ENCODE peak calls at places on chromosomes 7 and 10, in five cellular contexts. W is HCT116, Y is psoas muscle, U is choroid plexus epithelial cell, T is astrocyte of the spinal cord. A is an unnamed sample.

GRCh38 chr10:44233561-44234470 is 151.1 kb downstream of the CXCL12 start:
- DNase-seq in W (no peak), Y (peak), U (peak), T (no peak), A (peak)

GRCh38 chr10:99689461-99689860 is 30.2 kb downstream of the ENTPD7 start:
- DNase-seq in W (no peak), Y (no peak), U (peak), T (no peak), A (no peak)

GRCh38 chr7:101121996-101122932 is 4.6 kb upstream of the SERPINE1 start:
- DNase-seq in W (peak), Y (peak), U (peak), T (peak), A (peak)

GRCh38 chr7:154927624-154928125 is 75.2 kb downstream of the PAXIP1 start:
- DNase-seq in W (peak), Y (no peak), U (peak), T (peak), A (peak)

GRCh38 chr7:71633571-71634008 is 501.6 kb downstream of the GALNT17 start:
- DNase-seq in W (no peak), Y (no peak), U (peak), T (peak), A (peak)

GRCh38 chr7:151592868-151593486 is 73.3 kb upstream of the RHEB start:
- DNase-seq in W (peak), Y (no peak), U (peak), T (peak), A (peak)

GRCh38 chr7:47622946-47623640 is 41.2 kb upstream of the TNS3 start:
- DNase-seq in W (no peak), Y (no peak), U (peak), T (peak), A (peak)

GRCh38 chr7:24722386-24723177 is 34.7 kb downstream of the GSDME start:
- DNase-seq in W (no peak), Y (no peak), U (peak), T (peak), A (peak)

GRCh38 chr7:136114966-136115762 is 138.0 kb upstream of the MTPN start:
- DNase-seq in W (peak), Y (no peak), U (peak), T (peak), A (peak)

GRCh38 chr10:12212454-12212853 is 16.5 kb downstream of the CDC123 start:
- DNase-seq in W (no peak), Y (no peak), U (no peak), T (no peak), A (no peak)

GRCh38 chr7:50145801-50146338 is 52.8 kb upstream of the ZPBP start:
- DNase-seq in W (no peak), Y (no peak), U (no peak), T (no peak), A (no peak)

GRCh38 chr10:43671659-43672555 is 23.2 kb upstream of the ZNF32 start:
- DNase-seq in W (peak), Y (no peak), U (peak), T (peak), A (peak)

GRCh38 chr10:124558901-124559321 is 97.3 kb downstream of the LHPP start:
- DNase-seq in W (no peak), Y (peak), U (peak), T (no peak), A (peak)

GRCh38 chr10:74743401-74743800 is 83.0 kb upstream of the KAT6B start:
- DNase-seq in W (no peak), Y (no peak), U (no peak), T (no peak), A (no peak)

GRCh38 chr7:80622531-80622930 is 15.9 kb upstream of the CD36 start:
- DNase-seq in W (no peak), Y (no peak), U (peak), T (peak), A (peak)

GRCh38 chr7:157484411-157485081 is 147.7 kb downstream of the DNAJB6 start:
- DNase-seq in W (no peak), Y (no peak), U (no peak), T (no peak), A (no peak)

GRCh38 chr10:132642732-132643008 is 105.1 kb downstream of the INPP5A start:
- DNase-seq in W (no peak), Y (peak), U (no peak), T (no peak), A (no peak)

GRCh38 chr10:62636825-62637248 is 167.7 kb upstream of the ADO start:
- DNase-seq in W (no peak), Y (no peak), U (peak), T (no peak), A (no peak)
- TF ChIP-seq CTCF in W (no peak), Y (no peak), U (peak), T (no peak), A (peak)

DNA sequence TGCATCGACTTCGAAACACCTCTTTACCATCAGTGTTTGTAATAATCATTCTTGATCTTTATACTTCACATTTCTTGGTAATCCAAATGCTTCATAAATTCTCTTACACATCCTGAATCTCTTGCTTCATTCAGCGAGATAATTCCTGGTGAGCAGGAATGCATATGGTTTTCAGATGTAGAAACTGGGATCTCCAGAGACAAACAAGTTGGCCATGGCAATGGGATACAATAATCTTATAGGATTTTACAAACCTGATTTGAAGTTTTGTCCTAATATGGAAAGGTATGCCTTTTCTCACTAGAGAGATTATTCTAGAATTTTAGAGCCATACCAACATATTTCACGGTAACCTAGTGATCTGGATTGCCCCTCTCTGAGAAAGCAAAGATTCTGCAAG is 13.0 kb upstream of the TRDMT1 start:
- DNase-seq in W (no peak), Y (no peak), U (peak), T (no peak), A (peak)
- H3K4me3 ChIP-seq in W (no peak), Y (no peak), U (no peak), T (peak), A (no peak)

DNA sequence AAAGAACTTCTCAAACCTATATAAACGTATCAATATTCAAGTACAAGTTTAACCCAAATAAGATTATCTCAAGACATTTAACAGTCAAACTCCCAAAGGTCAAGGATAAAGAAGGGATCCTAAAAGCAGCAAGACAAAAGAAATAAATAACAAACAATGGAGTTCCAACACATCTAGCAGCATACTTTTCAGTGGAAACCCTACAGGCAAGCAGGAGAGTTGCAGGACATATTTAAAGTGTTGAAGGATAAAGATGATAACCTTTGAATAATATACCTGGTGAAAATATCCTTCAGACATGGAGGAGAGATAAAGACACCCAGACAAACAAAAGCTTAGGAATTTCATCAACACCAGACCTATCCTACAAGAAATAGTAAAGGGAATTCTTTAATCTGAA is 82.8 kb downstream of the TES start:
- DNase-seq in W (no peak), Y (no peak), U (no peak), T (no peak), A (no peak)
- TF ChIP-seq CTCF in W (peak), Y (no peak), U (peak), T (peak), A (peak)

DNA sequence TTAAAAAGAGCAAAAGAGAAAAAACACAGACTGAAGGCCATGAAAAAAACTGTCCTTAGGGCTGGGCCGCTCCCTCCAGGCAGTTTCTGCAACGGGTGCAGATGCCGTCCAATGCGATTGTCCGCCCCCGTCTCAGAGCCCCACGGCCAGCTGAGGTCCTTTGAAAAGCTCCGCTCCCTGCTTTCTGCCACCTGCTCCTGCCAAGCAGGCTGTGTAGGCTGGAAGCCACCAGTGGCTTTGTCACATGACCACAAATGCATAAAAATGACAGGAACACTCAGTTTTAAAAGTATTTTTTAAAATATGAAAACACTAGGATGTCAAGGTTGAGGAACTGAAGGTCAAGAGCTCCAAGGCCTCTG is 71.7 kb downstream of the AMZ1 start:
- DNase-seq in W (no peak), Y (peak), U (no peak), T (no peak), A (no peak)
- H3K4me3 ChIP-seq in W (no peak), Y (peak), U (no peak), T (no peak), A (no peak)

DNA sequence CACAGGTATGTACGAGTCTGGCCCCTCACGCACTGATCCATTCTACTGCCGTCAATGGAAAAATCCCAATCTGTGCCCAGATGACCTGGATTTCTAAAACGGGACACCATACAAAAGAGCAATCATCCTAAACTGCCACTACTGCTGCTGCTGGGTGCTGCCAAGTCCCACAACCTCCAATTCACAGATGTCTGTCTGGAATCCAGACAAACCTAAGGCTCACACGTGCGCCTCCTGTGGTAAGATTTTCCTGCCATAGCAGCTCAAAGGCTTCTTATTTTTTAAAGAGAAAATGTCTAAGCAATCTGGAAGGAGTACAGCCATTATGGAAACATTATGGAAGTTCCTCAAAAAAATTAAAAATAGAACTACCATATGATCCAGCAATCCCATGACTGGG is 40.9 kb downstream of the JCAD start:
- DNase-seq in W (no peak), Y (no peak), U (no peak), T (no peak), A (no peak)
- TF ChIP-seq CTCF in W (no peak), Y (no peak), U (no peak), T (no peak), A (no peak)

GRCh38 chr7:111092406-111093160 is 1.7 kb downstream of the LRRN3 start:
- DNase-seq in W (no peak), Y (no peak), U (no peak), T (no peak), A (no peak)

GRCh38 chr7:111089822-111090426 is 1.0 kb upstream of the LRRN3 start:
- DNase-seq in W (peak), Y (no peak), U (peak), T (peak), A (peak)

GRCh38 chr7:111094387-111094786 is 3.5 kb downstream of the LRRN3 start:
- DNase-seq in W (no peak), Y (no peak), U (no peak), T (no peak), A (no peak)

GRCh38 chr7:111090834-111091233 is at the start of gene LRRN3:
- DNase-seq in W (no peak), Y (peak), U (peak), T (peak), A (peak)

GRCh38 chr7:111091623-111092370 is 870 bp downstream of the LRRN3 start:
- DNase-seq in W (no peak), Y (no peak), U (no peak), T (no peak), A (no peak)
- H3K4me3 ChIP-seq in W (no peak), Y (peak), U (peak), T (peak), A (peak)

GRCh38 chr7:107967420-107967819 is 35.5 kb downstream of the LAMB1 start:
- DNase-seq in W (no peak), Y (no peak), U (no peak), T (no peak), A (no peak)

GRCh38 chr7:107969856-107970255 is 33.1 kb downstream of the LAMB1 start:
- DNase-seq in W (no peak), Y (no peak), U (no peak), T (no peak), A (peak)

GRCh38 chr7:107968449-107968848 is 34.5 kb downstream of the LAMB1 start:
- DNase-seq in W (no peak), Y (no peak), U (no peak), T (no peak), A (no peak)

GRCh38 chr7:107964510-107964909 is 38.5 kb downstream of the LAMB1 start:
- DNase-seq in W (no peak), Y (no peak), U (no peak), T (no peak), A (no peak)

DNA sequence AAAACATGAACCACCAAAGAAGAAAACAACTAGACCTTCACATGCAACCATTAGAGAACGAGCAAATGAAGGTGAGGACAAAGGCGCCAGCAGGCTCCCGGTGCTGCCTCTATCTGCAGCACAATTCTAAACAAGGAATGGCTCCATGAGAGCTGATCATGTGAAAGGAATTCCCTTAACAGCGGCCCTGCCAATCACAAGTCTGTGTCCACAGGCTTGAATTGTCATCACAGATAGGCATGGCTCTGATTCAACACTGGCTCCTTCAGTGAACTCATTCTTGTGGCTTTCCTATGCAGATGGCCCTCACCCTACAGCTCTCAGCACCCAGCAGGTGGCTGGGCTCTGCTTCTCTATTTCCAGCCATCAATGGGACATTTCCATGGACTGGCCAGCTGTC is 36.3 kb downstream of the LAMB1 start:
- DNase-seq in W (no peak), Y (no peak), U (peak), T (peak), A (peak)
- TF ChIP-seq CTCF in W (no peak), Y (no peak), U (peak), T (peak), A (peak)

DNA sequence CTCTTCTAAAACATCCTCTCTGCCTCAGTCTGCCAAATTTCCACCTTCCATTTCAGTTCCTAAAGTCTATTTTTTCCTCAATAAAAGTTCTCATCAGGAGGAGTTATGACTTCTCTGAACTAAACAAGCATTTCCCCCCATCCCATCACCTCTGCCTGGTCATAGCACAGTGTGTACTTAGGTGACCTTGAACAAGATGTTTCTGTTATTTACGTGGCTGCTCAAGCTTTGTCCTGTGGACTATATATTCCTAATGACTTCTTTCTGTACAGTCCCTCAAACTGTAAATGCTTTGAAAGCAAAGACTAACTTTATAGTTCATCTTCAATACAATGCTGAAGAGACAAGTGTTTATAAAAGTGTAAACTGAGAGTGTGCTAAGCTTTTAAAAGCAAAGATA is 166.9 kb downstream of the CPEB3 start:
- DNase-seq in W (no peak), Y (no peak), U (no peak), T (no peak), A (peak)
- H3K4me3 ChIP-seq in W (no peak), Y (no peak), U (no peak), T (no peak), A (no peak)

DNA sequence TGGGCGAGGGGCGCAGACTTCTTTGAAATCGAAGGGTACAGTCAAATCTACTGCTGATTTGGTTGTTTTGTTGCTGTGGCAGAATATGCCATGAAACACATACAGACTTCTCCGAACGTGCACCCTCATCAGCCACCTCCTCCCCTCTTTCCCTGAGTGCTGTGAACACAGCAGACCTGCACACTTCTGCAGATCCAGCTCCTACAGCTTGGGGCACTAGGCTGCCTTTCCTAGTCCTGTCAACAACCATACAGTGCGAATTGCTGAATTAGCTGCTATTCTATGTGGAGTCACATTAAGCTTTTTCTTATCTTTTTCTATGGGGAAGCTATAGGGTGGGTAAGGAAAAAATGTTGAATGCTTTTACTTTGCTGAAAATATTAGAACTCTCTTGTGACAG is 57.5 kb downstream of the COL17A1 start:
- DNase-seq in W (peak), Y (no peak), U (peak), T (no peak), A (peak)
- TF ChIP-seq CTCF in W (peak), Y (peak), U (peak), T (peak), A (peak)

GRCh38 chr10:126387041-126387908 is 1.0 kb downstream of the ADAM12 start:
- DNase-seq in W (no peak), Y (peak), U (peak), T (peak), A (peak)
- H3K4me3 ChIP-seq in W (no peak), Y (peak), U (peak), T (peak), A (peak)

A was measured in fibroblast of pulmonary artery.